ENCODE peak calls at places on chromosomes 7 and 10, in ten cellular contexts. P is ascending aorta, R is gastrocnemius medialis, B is astrocyte, U is keratinocyte, J is IMR-90, N is OCI-LY7, V is esophagus muscularis mucosa, O is heart right ventricle, W is lower lobe of right lung. M is an unnamed sample.

GRCh38 chr7:134514663-134515062 is 12.7 kb upstream of the AKR1B10 start:
- DNase-seq in U (no peak), P (no peak), B (peak; percentile 47), V (no peak), O (no peak), N (peak; percentile 77), W (no peak), R (no peak), J (peak; percentile 83), M (no peak)

GRCh38 chr10:598415-599170 is 90.9 kb downstream of the DIP2C start:
- DNase-seq in B (peak; percentile 99), V (no peak), R (no peak), J (peak; percentile 98), O (no peak), N (no peak), U (no peak), P (peak; percentile 69), W (no peak), M (peak; percentile 96)

GRCh38 chr7:29274156-29275017 is 79.8 kb downstream of the CHN2 start:
- DNase-seq in V (no peak), O (no peak), N (no peak), R (no peak), B (peak; percentile 51), P (no peak), W (no peak), U (no peak), J (no peak), M (no peak)

GRCh38 chr7:159215053-159215452 is 70.4 kb upstream of the VIPR2 start:
- DNase-seq in O (no peak), U (no peak), B (no peak), R (no peak), J (no peak), P (no peak), V (no peak), N (no peak), W (no peak), M (no peak)

GRCh38 chr7:38318803-38319416 is 45.5 kb upstream of the TARP start:
- DNase-seq in R (no peak), W (no peak), J (peak; percentile 81), U (peak; percentile 17), V (no peak), O (no peak), N (peak; percentile 88), P (no peak), B (peak; percentile 77), M (peak; percentile 54)

GRCh38 chr7:23967949-23968599 is 258.1 kb downstream of the STK31 start:
- DNase-seq in R (no peak), J (no peak), P (no peak), O (no peak), N (no peak), W (no peak), U (no peak), B (no peak), V (no peak), M (no peak)

GRCh38 chr7:522938-523289 is 3.3 kb upstream of the PDGFA start:
- DNase-seq in O (no peak), V (no peak), J (no peak), N (no peak), W (no peak), R (no peak), U (no peak), P (no peak), B (no peak), M (no peak)

GRCh38 chr7:94395141-94396041 is 696 bp downstream of the COL1A2 start:
- DNase-seq in O (no peak), J (peak; percentile 90), R (no peak), U (peak; percentile 61), B (peak; percentile 70), P (peak; percentile 78), N (peak; percentile 64), W (no peak), V (no peak), M (peak; percentile 47)

GRCh38 chr10:44982114-44982460 is 3.5 kb upstream of the DEPP1 start:
- DNase-seq in N (no peak), B (peak; percentile 38), J (no peak), V (no peak), R (peak; percentile 62), P (peak; percentile 90), W (peak; percentile 47), O (peak; percentile 67), U (no peak), M (no peak)

GRCh38 chr7:79420464-79420863 is 33.0 kb downstream of the MAGI2 start:
- DNase-seq in R (no peak), W (no peak), J (peak; percentile 98), V (no peak), U (no peak), O (no peak), N (no peak), B (peak; percentile 95), P (no peak), M (peak; percentile 86)

GRCh38 chr7:30166155-30166840 is 31.5 kb downstream of the MTURN start:
- DNase-seq in R (no peak), W (peak; percentile 60), V (no peak), U (no peak), B (no peak), J (no peak), O (no peak), P (no peak), N (no peak), M (no peak)

GRCh38 chr7:140453273-140453672 is 26.0 kb downstream of the MKRN1 start:
- DNase-seq in B (no peak), R (no peak), O (no peak), P (no peak), N (no peak), V (no peak), W (no peak), J (no peak), U (no peak), M (no peak)

GRCh38 chr10:85642421-85643170 is 724.0 kb downstream of the GRID1 start:
- DNase-seq in B (peak; percentile 69), J (no peak), U (peak; percentile 71), N (no peak), V (no peak), W (no peak), P (no peak), O (no peak), R (no peak), M (peak; percentile 93)

GRCh38 chr10:102656791-102657371 is 12.6 kb downstream of the TRIM8 start:
- DNase-seq in P (no peak), U (no peak), R (no peak), O (no peak), W (no peak), J (no peak), V (no peak), N (no peak), B (no peak), M (no peak)

GRCh38 chr10:102654566-102654965 is 10.3 kb downstream of the TRIM8 start:
- DNase-seq in W (no peak), R (no peak), U (no peak), V (no peak), J (no peak), B (no peak), P (no peak), N (no peak), O (no peak), M (no peak)

GRCh38 chr10:102657451-102657850 is 13.2 kb downstream of the TRIM8 start:
- DNase-seq in R (no peak), U (no peak), V (no peak), B (no peak), J (no peak), W (no peak), O (no peak), P (no peak), N (no peak), M (no peak)

GRCh38 chr10:102656026-102656425 is 11.7 kb downstream of the TRIM8 start:
- DNase-seq in N (no peak), W (no peak), U (no peak), B (no peak), J (no peak), V (no peak), R (no peak), O (no peak), P (no peak), M (no peak)

DNA sequence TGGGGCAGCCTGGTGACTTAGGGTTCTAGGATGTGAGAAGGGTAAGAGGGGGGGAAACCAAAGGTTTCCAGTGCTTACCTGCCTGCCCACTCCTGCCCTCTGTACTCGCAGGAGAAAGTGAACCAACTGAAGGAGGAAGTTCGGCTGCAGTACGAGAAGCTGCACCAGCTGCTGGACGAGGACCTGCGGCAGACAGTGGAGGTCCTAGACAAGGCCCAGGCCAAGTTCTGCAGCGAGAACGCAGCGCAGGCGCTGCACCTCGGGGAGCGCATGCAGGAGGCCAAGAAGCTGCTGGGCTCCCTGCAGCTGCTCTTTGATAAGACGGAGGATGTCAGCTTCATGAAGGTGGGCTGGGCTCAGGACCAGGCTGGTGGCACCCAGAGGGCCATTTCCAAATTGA is 10.7 kb downstream of the TRIM8 start:
- DNase-seq in U (no peak), R (no peak), W (no peak), P (no peak), J (no peak), B (no peak), O (no peak), N (no peak), V (no peak), M (no peak)
- H3K36me3 ChIP-seq in U (peaks cover 34% of the 10 kb centered on the region), R (no peaks in the 10 kb centered on the region), W (peaks cover 77% of the 10 kb centered on the region), P (peaks cover 75% of the 10 kb centered on the region), J (peaks cover 69% of the 10 kb centered on the region), B (peaks cover 40% of the 10 kb centered on the region), O (no peaks in the 10 kb centered on the region), N (peaks cover 85% of the 10 kb centered on the region), V (peaks cover 71% of the 10 kb centered on the region), M (peaks cover 2% of the 10 kb centered on the region)

DNA sequence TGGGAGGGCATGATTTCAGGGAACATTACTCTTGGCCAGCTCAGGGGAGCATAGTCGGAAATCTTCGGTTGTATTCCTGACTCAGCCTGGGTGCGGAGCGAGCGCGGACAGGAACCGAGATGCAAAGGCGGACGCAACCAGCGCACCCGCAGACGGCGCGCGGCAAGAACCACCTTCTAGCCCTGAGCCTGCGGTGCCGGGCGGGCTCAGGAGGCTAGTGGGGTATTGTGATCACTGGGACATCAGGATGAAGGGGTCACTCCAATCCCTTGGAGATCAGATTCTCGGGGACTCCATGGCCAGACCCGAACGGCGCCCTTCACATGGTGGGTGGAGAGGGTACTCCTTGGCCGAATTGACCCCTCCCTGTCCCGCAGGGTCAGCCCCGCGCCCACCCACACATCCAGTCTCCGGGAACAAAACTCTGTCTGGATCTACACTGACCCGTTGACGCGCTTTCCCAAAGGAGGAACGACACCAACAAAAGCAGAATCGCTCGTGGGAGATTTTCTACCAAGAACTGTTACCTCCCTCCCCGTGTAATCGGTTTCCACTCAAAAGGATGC is 730.5 kb downstream of the ZWINT start:
- DNase-seq in O (no peak), R (no peak), N (no peak), U (no peak), P (no peak), W (peak; percentile 42), V (no peak), J (no peak), B (no peak), M (no peak)
- H3K4me3 ChIP-seq in O (peak overlapping the region; percentile 66), R (peak overlapping the region; percentile 59), N (no peak overlapping the region), U (no peak overlapping the region), P (peak overlapping the region; percentile 51), W (peak overlapping the region; percentile 61), V (peak overlapping the region; percentile 44), J (no peak overlapping the region), B (peak overlapping the region; percentile 65), M (peak overlapping the region; percentile 52)

GRCh38 chr7:13411151-13411550 is 578.3 kb downstream of the ETV1 start:
- DNase-seq in P (no peak), W (no peak), B (no peak), J (no peak), V (no peak), U (no peak), O (no peak), N (no peak), R (no peak), M (no peak)
- TF ChIP-seq CTCF in P (no peak), W (no peak), B (no peak), J (no peak), V (no peak), U (no peak), O (no peak), N (no peak), R (no peak), M (no peak)

GRCh38 chr10:121990015-121990677 is 1.2 kb downstream of the TACC2 start:
- DNase-seq in J (no peak), U (no peak), R (no peak), N (no peak), O (no peak), B (no peak), V (no peak), P (no peak), W (no peak), M (no peak)
- H3K36me3 ChIP-seq in J (no peaks in the 10 kb centered on the region), U (no peaks in the 10 kb centered on the region), R (no peaks in the 10 kb centered on the region), N (no peaks in the 10 kb centered on the region), O (no peaks in the 10 kb centered on the region), B (no peaks in the 10 kb centered on the region), V (no peaks in the 10 kb centered on the region), P (no peaks in the 10 kb centered on the region), W (no peaks in the 10 kb centered on the region), M (no peaks in the 10 kb centered on the region)

M was measured in kidney epithelial cell.